ENCODE peak calls at places on chromosomes 1 and 21, in nine cellular contexts. D, L, J, O, V, I, A, Y and F are unnamed samples.

GRCh38 chr1:83999316-83999819 is 436 bp upstream of the TTLL7 start:
- DNase-seq in D (no peak), L (no peak), J (peak; percentile 76), O (peak; percentile 85), V (no peak), I (peak; percentile 71), A (peak; percentile 39), Y (no peak), F (no peak)

GRCh38 chr21:16942703-16943102 is 570.1 kb upstream of the CXADR start:
- DNase-seq in D (no peak), L (no peak), J (peak; percentile 24), O (no peak), V (no peak), I (no peak), A (no peak), Y (peak; percentile 23), F (no peak)

GRCh38 chr1:25642710-25643109 is 26.1 kb downstream of the MAN1C1 start:
- DNase-seq in D (peak; percentile 62), L (no peak), J (peak; percentile 68), O (peak; percentile 57), V (peak; percentile 80), I (no peak), A (no peak), Y (no peak), F (peak; percentile 68)

GRCh38 chr1:36172983-36173382 is 17.0 kb downstream of the MAP7D1 start:
- DNase-seq in D (no peak), L (no peak), J (peak; percentile 86), O (no peak), V (no peak), I (no peak), A (peak; percentile 90), Y (no peak), F (no peak)

GRCh38 chr1:61842863-61843514 is 100.7 kb downstream of the PATJ start:
- DNase-seq in D (no peak), L (no peak), J (peak; percentile 29), O (peak; percentile 7), V (no peak), I (no peak), A (peak; percentile 3), Y (peak; percentile 8), F (no peak)

GRCh38 chr1:112817555-112818373 is 102.6 kb upstream of the PPM1J start:
- DNase-seq in D (no peak), L (no peak), J (no peak), O (no peak), V (no peak), I (no peak), A (no peak), Y (no peak), F (no peak)

GRCh38 chr21:41601573-41602371 is 93.8 kb upstream of the TMPRSS2 start:
- DNase-seq in D (no peak), L (no peak), J (peak; percentile 21), O (no peak), V (no peak), I (no peak), A (peak; percentile 16), Y (no peak), F (no peak)

GRCh38 chr21:44836666-44837471 is 19.0 kb upstream of the SUMO3 start:
- DNase-seq in D (no peak), L (peak; percentile 41), J (peak; percentile 50), O (peak; percentile 42), V (no peak), I (no peak), A (peak; percentile 25), Y (no peak), F (no peak)

GRCh38 chr1:215118081-215118480 is 35.5 kb downstream of the KCNK2 start:
- DNase-seq in D (no peak), L (no peak), J (peak; percentile 3), O (no peak), V (no peak), I (no peak), A (no peak), Y (no peak), F (no peak)

GRCh38 chr21:45072963-45073300 is 1.4 kb upstream of the ADARB1 start:
- DNase-seq in D (no peak), L (no peak), J (no peak), O (no peak), V (no peak), I (no peak), A (no peak), Y (no peak), F (no peak)

GRCh38 chr21:28421716-28422480 is 570.8 kb downstream of the LTN1 start:
- DNase-seq in D (no peak), L (no peak), J (peak; percentile 75), O (no peak), V (no peak), I (no peak), A (peak; percentile 18), Y (no peak), F (no peak)

GRCh38 chr1:22039594-22040347 is 12.7 kb upstream of the CDC42 start:
- DNase-seq in D (peak; percentile 83), L (peak; percentile 78), J (peak; percentile 80), O (peak; percentile 54), V (peak; percentile 86), I (peak; percentile 79), A (no peak), Y (peak; percentile 23), F (peak; percentile 88)

GRCh38 chr1:2400950-2401649 is 9.5 kb downstream of the RER1 start:
- DNase-seq in D (no peak), L (no peak), J (no peak), O (no peak), V (no peak), I (no peak), A (no peak), Y (no peak), F (no peak)

GRCh38 chr1:40477680-40478057 is 579 bp downstream of the ZFP69 start:
- DNase-seq in D (no peak), L (peak; percentile 6), J (peak; percentile 19), O (peak; percentile 10), V (no peak), I (no peak), A (no peak), Y (no peak), F (no peak)

GRCh38 chr21:26923986-26924385 is 42.9 kb downstream of the ADAMTS5 start:
- DNase-seq in D (no peak), L (no peak), J (no peak), O (no peak), V (no peak), I (no peak), A (no peak), Y (no peak), F (no peak)

GRCh38 chr1:197725975-197726374 is 49.3 kb downstream of the DENND1B start:
- DNase-seq in D (no peak), L (no peak), J (no peak), O (no peak), V (no peak), I (no peak), A (no peak), Y (no peak), F (no peak)

GRCh38 chr21:29164330-29164942 is 34.0 kb downstream of the MAP3K7CL start:
- DNase-seq in D (no peak), L (no peak), J (peak; percentile 93), O (peak; percentile 71), V (no peak), I (no peak), A (peak; percentile 76), Y (no peak), F (no peak)

GRCh38 chr1:203677771-203678170 is 51.1 kb downstream of the ATP2B4 start:
- DNase-seq in D (no peak), L (no peak), J (no peak), O (peak; percentile 44), V (no peak), I (no peak), A (no peak), Y (no peak), F (no peak)

GRCh38 chr1:31791131-31791858 is 24.5 kb downstream of the SPOCD1 start:
- DNase-seq in D (no peak), L (no peak), J (no peak), O (no peak), V (peak; percentile 47), I (no peak), A (no peak), Y (no peak), F (no peak)

GRCh38 chr1:202932476-202932875 is 5.4 kb upstream of the KLHL12 start:
- DNase-seq in D (no peak), L (no peak), J (no peak), O (no peak), V (no peak), I (no peak), A (no peak), Y (no peak), F (no peak)

GRCh38 chr1:110433803-110434202 is 17.1 kb upstream of the PROK1 start:
- DNase-seq in D (no peak), L (peak; percentile 23), J (peak; percentile 35), O (peak; percentile 16), V (no peak), I (peak; percentile 47), A (peak; percentile 13), Y (peak; percentile 30), F (no peak)

GRCh38 chr1:27350673-27351540 is 9.1 kb downstream of the SYTL1 start:
- DNase-seq in D (no peak), L (peak; percentile 70), J (no peak), O (no peak), V (no peak), I (peak; percentile 76), A (no peak), Y (peak; percentile 56), F (no peak)

GRCh38 chr1:63368131-63368530 is 704 bp downstream of the ALG6 start:
- DNase-seq in D (no peak), L (no peak), J (no peak), O (peak; percentile 8), V (no peak), I (no peak), A (no peak), Y (no peak), F (no peak)

GRCh38 chr1:112297536-112297935 is 98.5 kb upstream of the CTTNBP2NL start:
- DNase-seq in D (no peak), L (no peak), J (peak; percentile 11), O (no peak), V (no peak), I (no peak), A (no peak), Y (no peak), F (no peak)

GRCh38 chr1:2991753-2992495 is 29.3 kb upstream of the ACTRT2 start:
- DNase-seq in D (no peak), L (no peak), J (no peak), O (no peak), V (no peak), I (peak; percentile 4), A (no peak), Y (no peak), F (no peak)